ENCODE peak calls at places on chromosomes 13 and 19, in nine cellular contexts. R is caudate nucleus; W is PC-9; V is dorsolateral prefrontal cortex; Z is mesendoderm; T is CD4-positive, alpha-beta T cell; Y is heart left ventricle; Q is tibial artery; E is Peyer's patch. L is an unnamed sample.

GRCh38 chr13:34409496-34410163 is 532.4 kb upstream of the NBEA start:
- DNase-seq in R (no peak), W (no peak), Y (no peak), T (no peak), Z (no peak), Q (no peak), V (no peak), E (no peak), L (no peak)

GRCh38 chr13:45784755-45785675 is 66.5 kb downstream of the SIAH3 start:
- DNase-seq in E (no peak), Q (no peak), V (no peak), Y (no peak), T (no peak), Z (no peak), W (no peak), R (peak), L (no peak)

GRCh38 chr13:90576067-90576466 is 771.4 kb upstream of the MIR17HG start:
- DNase-seq in Y (no peak), R (no peak), Q (no peak), Z (no peak), V (no peak), W (no peak), T (no peak), E (no peak), L (no peak)

GRCh38 chr13:80481589-80481988 is 140.7 kb upstream of the SPRY2 start:
- DNase-seq in V (no peak), R (no peak), Y (no peak), W (no peak), Z (no peak), Q (no peak), E (no peak), T (no peak), L (no peak)

GRCh38 chr19:41133260-41133659 is 19.0 kb downstream of the CYP2F1 start:
- DNase-seq in V (no peak), R (no peak), Z (no peak), W (peak), Q (no peak), E (no peak), T (no peak), Y (no peak), L (no peak)

GRCh38 chr13:40102854-40103253 is 447.4 kb downstream of the COG6 start:
- DNase-seq in R (peak), T (peak), W (peak), Q (no peak), V (no peak), E (no peak), Z (no peak), Y (peak), L (no peak)

GRCh38 chr19:40622773-40623075 is 21.6 kb downstream of the LTBP4 start:
- DNase-seq in R (no peak), Q (no peak), W (no peak), Y (no peak), Z (no peak), V (no peak), T (no peak), E (no peak), L (no peak)

GRCh38 chr13:26412263-26412662 is 145.2 kb upstream of the WASF3 start:
- DNase-seq in Z (no peak), R (no peak), E (no peak), Y (no peak), T (no peak), W (no peak), Q (no peak), V (no peak), L (no peak)

GRCh38 chr13:72521965-72522661 is 205.3 kb downstream of the MZT1 start:
- DNase-seq in W (no peak), T (no peak), E (no peak), Z (no peak), V (no peak), R (no peak), Y (no peak), Q (no peak), L (no peak)

GRCh38 chr13:25493930-25494707 is 122.3 kb downstream of the ATP8A2 start:
- DNase-seq in Q (no peak), W (no peak), V (no peak), Y (no peak), T (no peak), R (no peak), Z (peak), E (no peak), L (no peak)

GRCh38 chr19:4077011-4077382 is 10.3 kb upstream of the ZBTB7A start:
- DNase-seq in W (no peak), Y (peak), V (no peak), Z (no peak), Q (no peak), E (no peak), T (no peak), R (no peak), L (no peak)

GRCh38 chr19:4077800-4078683 is 11.3 kb upstream of the ZBTB7A start:
- DNase-seq in E (peak), T (peak), Q (peak), R (no peak), W (no peak), Y (peak), V (no peak), Z (peak), L (peak)

GRCh38 chr19:4071610-4072009 is 4.9 kb upstream of the ZBTB7A start:
- DNase-seq in E (no peak), V (no peak), R (no peak), Z (no peak), Q (no peak), W (no peak), T (no peak), Y (no peak), L (no peak)

GRCh38 chr19:4080473-4080872 is 13.8 kb upstream of the ZBTB7A start:
- DNase-seq in Q (no peak), V (no peak), E (no peak), Z (no peak), Y (no peak), R (no peak), W (no peak), T (no peak), L (no peak)

GRCh38 chr19:4075373-4075772 is 8.7 kb upstream of the ZBTB7A start:
- DNase-seq in Y (no peak), V (no peak), T (no peak), Q (no peak), R (no peak), E (no peak), Z (no peak), W (no peak), L (no peak)
- H3K27ac ChIP-seq in Y (no peak), V (no peak), T (no peak), Q (no peak), R (no peak), E (no peak), Z (no peak), W (no peak), L (no peak)

GRCh38 chr19:51784109-51784785 is 10.7 kb upstream of the FPR3 start:
- DNase-seq in V (no peak), R (no peak), Z (no peak), E (no peak), W (no peak), Y (no peak), T (no peak), Q (no peak), L (no peak)
- H3K27ac ChIP-seq in V (no peak), R (no peak), Z (no peak), E (no peak), W (no peak), Y (peak), T (no peak), Q (no peak), L (no peak)

GRCh38 chr13:33125821-33126570 is 109.8 kb downstream of the KL start:
- DNase-seq in Z (peak), Q (peak), E (no peak), W (peak), R (no peak), V (no peak), T (no peak), Y (peak), L (no peak)
- H3K27ac ChIP-seq in Z (peak), Q (peak), E (peak), W (peak), R (no peak), V (peak), T (no peak), Y (peak), L (no peak)

GRCh38 chr19:1818549-1819195 is 6.6 kb upstream of the ATP8B3 start:
- DNase-seq in Q (no peak), Z (no peak), Y (peak), R (no peak), V (no peak), W (no peak), E (no peak), T (no peak), L (no peak)

GRCh38 chr19:1819211-1819975 is 7.3 kb upstream of the ATP8B3 start:
- DNase-seq in R (no peak), Z (no peak), W (no peak), E (no peak), T (no peak), V (no peak), Q (no peak), Y (peak), L (no peak)

GRCh38 chr19:1815605-1816529 is 3.8 kb upstream of the ATP8B3 start:
- DNase-seq in W (no peak), Z (no peak), R (no peak), Y (peak), Q (no peak), V (no peak), E (no peak), T (no peak), L (no peak)

GRCh38 chr19:1816530-1817298 is 4.6 kb upstream of the ATP8B3 start:
- DNase-seq in R (no peak), Q (no peak), V (no peak), T (no peak), E (no peak), Z (no peak), W (no peak), Y (peak), L (no peak)

DNA sequence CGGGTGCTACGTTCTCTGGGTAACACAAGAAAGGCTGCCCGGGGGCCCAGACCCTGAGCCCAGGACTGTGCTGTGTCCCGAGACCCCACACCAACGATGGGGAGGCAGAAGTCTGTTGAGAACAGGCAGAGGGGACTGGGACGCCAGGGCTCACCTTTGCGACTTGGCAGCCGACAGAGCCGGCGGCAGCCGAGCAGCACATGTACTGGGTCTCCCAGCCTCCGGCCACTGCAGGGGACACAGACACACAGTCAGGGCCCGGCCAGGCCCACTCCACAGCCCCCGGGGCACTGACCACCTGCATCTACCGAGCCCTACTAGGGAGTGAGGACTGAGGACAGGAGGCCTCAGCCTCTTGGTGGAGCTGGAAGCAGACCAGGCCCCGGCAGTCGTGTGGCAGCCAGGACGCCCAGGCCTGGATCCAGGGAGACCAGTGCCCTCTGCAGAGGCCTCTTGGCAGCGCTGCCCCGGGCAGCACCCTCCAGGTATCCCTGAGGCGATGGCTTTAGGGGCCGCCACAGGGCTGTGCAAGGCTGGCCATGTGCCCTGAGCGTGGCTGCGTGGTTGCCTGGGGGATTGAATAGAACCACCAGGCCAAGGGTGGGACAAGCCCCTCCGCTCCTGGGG is 5.6 kb upstream of the ATP8B3 start:
- DNase-seq in W (no peak), Y (peak), E (no peak), R (no peak), T (no peak), Q (no peak), V (no peak), Z (no peak), L (no peak)
- H3K27ac ChIP-seq in W (no peak), Y (no peak), E (no peak), R (no peak), T (no peak), Q (no peak), V (no peak), Z (no peak), L (no peak)